ENCODE peak calls at places on chromosomes 1 and 21, in eight cellular contexts. K is A549, T is H1, S is GM12878, M is K562, D is endothelial cell of umbilical vein, P is HepG2, O is HCT116. R is an unnamed sample.

GRCh38 chr1:97711858-97712257 is 209.0 kb downstream of the DPYD start:
- DNase-seq in T (no peak), O (no peak), D (no peak), M (no peak), S (no peak), K (no peak), P (no peak), R (no peak)

GRCh38 chr1:179384027-179384426 is 18.3 kb downstream of the AXDND1 start:
- DNase-seq in P (peak; percentile 9), T (no peak), M (no peak), O (no peak), S (no peak), K (no peak), D (no peak), R (no peak)

GRCh38 chr1:179187043-179187442 is 42.4 kb downstream of the ABL2 start:
- DNase-seq in S (no peak), T (no peak), O (no peak), M (no peak), D (no peak), P (no peak), K (no peak), R (no peak)

GRCh38 chr1:85230305-85230977 is 29.0 kb downstream of the C1orf52 start:
- DNase-seq in S (no peak), K (no peak), D (no peak), O (peak; percentile 29), M (peak; percentile 35), T (no peak), P (peak; percentile 21), R (peak; percentile 12)

GRCh38 chr1:33719771-33720670 is 143.9 kb upstream of the HMGB4 start:
- DNase-seq in S (no peak), T (peak; percentile 28), M (no peak), D (no peak), O (no peak), P (no peak), K (no peak), R (no peak)

GRCh38 chr1:12076425-12077005 is 13.4 kb downstream of the TNFRSF8 start:
- DNase-seq in S (no peak), O (no peak), D (no peak), M (peak; percentile 83), P (no peak), T (no peak), K (no peak), R (no peak)

GRCh38 chr21:45899317-45900033 is 82.1 kb upstream of the COL6A1 start:
- DNase-seq in M (no peak), S (no peak), K (no peak), P (no peak), T (no peak), O (no peak), D (no peak), R (no peak)

GRCh38 chr1:6353948-6354658 is 39.5 kb downstream of the ACOT7 start:
- DNase-seq in S (no peak), T (no peak), K (no peak), M (no peak), P (peak; percentile 50), D (no peak), O (no peak), R (no peak)

GRCh38 chr1:231734417-231734816 is 107.8 kb downstream of the DISC1 start:
- DNase-seq in S (no peak), D (no peak), T (no peak), P (no peak), M (no peak), O (no peak), K (no peak), R (no peak)

GRCh38 chr1:24643362-24644346 is 552 bp downstream of the SRRM1 start:
- DNase-seq in T (no peak), P (no peak), D (peak; percentile 25), M (peak; percentile 68), S (no peak), K (peak; percentile 28), O (no peak), R (peak; percentile 56)

GRCh38 chr1:175192630-175193338 is at the start of gene KIAA0040:
- DNase-seq in O (peak; percentile 66), K (peak; percentile 63), D (peak; percentile 62), P (peak; percentile 65), T (peak; percentile 72), S (no peak), M (peak; percentile 87), R (peak; percentile 64)

GRCh38 chr1:62013264-62013663 is 181.4 kb upstream of the L1TD1 start:
- DNase-seq in T (no peak), S (no peak), M (no peak), P (no peak), D (no peak), K (no peak), O (no peak), R (no peak)

GRCh38 chr1:231694081-231694443 is 67.5 kb downstream of the DISC1 start:
- DNase-seq in O (no peak), D (no peak), S (no peak), T (no peak), M (no peak), P (no peak), K (no peak), R (no peak)

GRCh38 chr1:11044086-11044848 is 2.8 kb downstream of the MASP2 start:
- DNase-seq in K (no peak), O (no peak), M (no peak), P (no peak), D (no peak), S (no peak), T (no peak), R (no peak)

GRCh38 chr1:108816049-108816882 is 40.6 kb downstream of the AKNAD1 start:
- DNase-seq in P (peak; percentile 24), T (no peak), K (no peak), M (peak; percentile 53), O (no peak), D (peak; percentile 98), S (no peak), R (no peak)

GRCh38 chr1:16088996-16089395 is 15.5 kb upstream of the FAM131C start:
- DNase-seq in O (no peak), P (no peak), S (no peak), K (no peak), M (peak; percentile 45), T (no peak), D (peak; percentile 44), R (no peak)

GRCh38 chr1:184025242-184025675 is 12.3 kb downstream of the COLGALT2 start:
- DNase-seq in T (no peak), K (no peak), D (no peak), S (no peak), P (peak; percentile 80), O (no peak), M (no peak), R (no peak)

GRCh38 chr21:42112857-42113256 is 41.7 kb downstream of the UMODL1 start:
- DNase-seq in K (no peak), S (no peak), T (no peak), D (no peak), O (no peak), P (no peak), M (no peak), R (no peak)

GRCh38 chr1:237042892-237043576 is 1.1 kb downstream of the RYR2 start:
- DNase-seq in O (no peak), T (peak; percentile 66), K (no peak), S (no peak), P (no peak), D (no peak), M (no peak), R (no peak)

GRCh38 chr1:168391759-168392681 is 111.3 kb downstream of the TBX19 start:
- DNase-seq in D (no peak), K (no peak), O (no peak), T (no peak), S (no peak), M (no peak), P (no peak), R (no peak)
- TF ChIP-seq MAX in D (no peak), K (no peak), O (no peak), T (no peak), S (no peak), M (no peak), P (no peak), R (no peak)

GRCh38 chr21:43343095-43343991 is 83.6 kb downstream of the SIK1 start:
- DNase-seq in D (no peak), M (no peak), K (peak; percentile 46), T (no peak), O (no peak), P (peak; percentile 94), S (no peak), R (no peak)
- TF ChIP-seq POLR2A in D (no peak), M (no peak), K (no peak), T (no peak), O (no peak), P (no peak), S (no peak), R (no peak)

GRCh38 chr1:92879316-92879968 is 47.6 kb downstream of the RPL5 start:
- DNase-seq in K (no peak), O (no peak), S (no peak), P (no peak), T (no peak), M (no peak), D (no peak), R (no peak)

GRCh38 chr1:92877792-92878191 is 46.0 kb downstream of the RPL5 start:
- DNase-seq in K (no peak), T (no peak), M (peak; percentile 39), P (no peak), D (no peak), S (no peak), O (no peak), R (no peak)

GRCh38 chr1:92874987-92875386 is 43.1 kb downstream of the RPL5 start:
- DNase-seq in T (no peak), M (no peak), D (no peak), P (no peak), S (no peak), O (no peak), K (no peak), R (no peak)

GRCh38 chr1:92876351-92876750 is 44.5 kb downstream of the RPL5 start:
- DNase-seq in S (no peak), M (no peak), D (no peak), T (no peak), O (no peak), P (no peak), K (no peak), R (no peak)

GRCh38 chr1:92877081-92877711 is 45.4 kb downstream of the RPL5 start:
- DNase-seq in K (no peak), S (no peak), O (no peak), T (no peak), P (no peak), D (no peak), M (no peak), R (no peak)
- TF ChIP-seq MAX in K (no peak), S (no peak), O (no peak), T (no peak), P (no peak), D (no peak), M (no peak), R (no peak)

GRCh38 chr1:159008744-159009188 is 941 bp upstream of the IFI16 start:
- DNase-seq in S (peak; percentile 69), T (no peak), D (no peak), O (no peak), M (no peak), P (no peak), K (no peak), R (peak; percentile 84)

GRCh38 chr1:159009287-159009686 is 420 bp upstream of the IFI16 start:
- DNase-seq in T (no peak), M (no peak), D (no peak), K (no peak), S (no peak), P (no peak), O (no peak), R (peak; percentile 22)

GRCh38 chr1:159011701-159012100 is 2.0 kb downstream of the IFI16 start:
- DNase-seq in S (no peak), M (no peak), P (no peak), O (no peak), K (no peak), D (no peak), T (no peak), R (no peak)

GRCh38 chr1:159010398-159010797 is 691 bp downstream of the IFI16 start:
- DNase-seq in O (no peak), P (no peak), S (no peak), D (no peak), M (no peak), T (no peak), K (no peak), R (no peak)

GRCh38 chr1:159009704-159010361 is at the start of gene IFI16:
- DNase-seq in P (no peak), K (peak; percentile 10), T (no peak), D (peak; percentile 96), M (peak; percentile 51), O (no peak), S (peak; percentile 87), R (peak; percentile 88)
- TF ChIP-seq POLR2A in P (no peak), K (no peak), T (no peak), D (peak; percentile 83), M (no peak), O (no peak), S (peak; percentile 80), R (peak; percentile 30)

R was measured in NB4.